ENCODE peak calls at places on chromosomes 7 and 10, in eight cellular contexts. One of them, this sample, is unnamed.

GRCh38 chr7:151820486-151821105 is 56.3 kb downstream of the PRKAG2 start:
- DNase-seq in transverse colon: no peak
- DNase-seq in HCT116: no peak
- DNase-seq in suprapubic skin: no peak
- DNase-seq in upper lobe of left lung: no peak
- DNase-seq in stomach: no peak
- DNase-seq in sigmoid colon: no peak
- DNase-seq in GM12891: no peak
- DNase-seq in this sample: no peak

GRCh38 chr7:153475240-153475639 is 577.0 kb upstream of the DPP6 start:
- DNase-seq in transverse colon: no peak
- DNase-seq in HCT116: no peak
- DNase-seq in suprapubic skin: no peak
- DNase-seq in upper lobe of left lung: no peak
- DNase-seq in stomach: no peak
- DNase-seq in sigmoid colon: no peak
- DNase-seq in GM12891: no peak
- DNase-seq in this sample: no peak

GRCh38 chr7:134854816-134855215 is 75.4 kb downstream of the CALD1 start:
- DNase-seq in transverse colon: no peak
- DNase-seq in HCT116: no peak
- DNase-seq in suprapubic skin: no peak
- DNase-seq in upper lobe of left lung: no peak
- DNase-seq in stomach: no peak
- DNase-seq in sigmoid colon: no peak
- DNase-seq in GM12891: no peak
- DNase-seq in this sample: no peak

GRCh38 chr7:40057292-40057691 is 77.1 kb downstream of the MPLKIP start:
- DNase-seq in transverse colon: peak; percentile 37
- DNase-seq in HCT116: no peak
- DNase-seq in suprapubic skin: no peak
- DNase-seq in upper lobe of left lung: no peak
- DNase-seq in stomach: no peak
- DNase-seq in sigmoid colon: no peak
- DNase-seq in GM12891: no peak
- DNase-seq in this sample: no peak

GRCh38 chr10:97705006-97705670 is 8.4 kb upstream of the MARVELD1 start:
- DNase-seq in transverse colon: no peak
- DNase-seq in HCT116: no peak
- DNase-seq in suprapubic skin: no peak
- DNase-seq in upper lobe of left lung: no peak
- DNase-seq in stomach: no peak
- DNase-seq in sigmoid colon: no peak
- DNase-seq in GM12891: no peak
- DNase-seq in this sample: no peak

GRCh38 chr7:140260767-140261486 is 84.1 kb upstream of the KDM7A start:
- DNase-seq in transverse colon: peak; percentile 14
- DNase-seq in HCT116: no peak
- DNase-seq in suprapubic skin: no peak
- DNase-seq in upper lobe of left lung: no peak
- DNase-seq in stomach: no peak
- DNase-seq in sigmoid colon: peak; percentile 26
- DNase-seq in GM12891: no peak
- DNase-seq in this sample: no peak

GRCh38 chr7:70072220-70072619 is 473.9 kb downstream of the AUTS2 start:
- DNase-seq in transverse colon: no peak
- DNase-seq in HCT116: no peak
- DNase-seq in suprapubic skin: no peak
- DNase-seq in upper lobe of left lung: no peak
- DNase-seq in stomach: no peak
- DNase-seq in sigmoid colon: no peak
- DNase-seq in GM12891: no peak
- DNase-seq in this sample: no peak

GRCh38 chr10:124151466-124152095 is 58.2 kb upstream of the CHST15 start:
- DNase-seq in transverse colon: no peak
- DNase-seq in HCT116: no peak
- DNase-seq in suprapubic skin: peak; percentile 35
- DNase-seq in upper lobe of left lung: no peak
- DNase-seq in stomach: no peak
- DNase-seq in sigmoid colon: peak; percentile 49
- DNase-seq in GM12891: no peak
- DNase-seq in this sample: no peak

GRCh38 chr10:30683496-30683895 is 53.9 kb upstream of the LYZL2 start:
- DNase-seq in transverse colon: no peak
- DNase-seq in HCT116: no peak
- DNase-seq in suprapubic skin: no peak
- DNase-seq in upper lobe of left lung: no peak
- DNase-seq in stomach: no peak
- DNase-seq in sigmoid colon: no peak
- DNase-seq in GM12891: no peak
- DNase-seq in this sample: no peak

GRCh38 chr10:129658673-129659072 is 191.6 kb downstream of the MGMT start:
- DNase-seq in transverse colon: no peak
- DNase-seq in HCT116: no peak
- DNase-seq in suprapubic skin: no peak
- DNase-seq in upper lobe of left lung: no peak
- DNase-seq in stomach: no peak
- DNase-seq in sigmoid colon: no peak
- DNase-seq in GM12891: no peak
- DNase-seq in this sample: no peak

GRCh38 chr7:21076579-21076978 is 289.9 kb upstream of the SP8 start:
- DNase-seq in transverse colon: peak; percentile 43
- DNase-seq in HCT116: no peak
- DNase-seq in suprapubic skin: no peak
- DNase-seq in upper lobe of left lung: no peak
- DNase-seq in stomach: no peak
- DNase-seq in sigmoid colon: no peak
- DNase-seq in GM12891: no peak
- DNase-seq in this sample: no peak

GRCh38 chr7:138458576-138459234 is 1.4 kb upstream of the TRIM24 start:
- DNase-seq in transverse colon: no peak
- DNase-seq in HCT116: no peak
- DNase-seq in suprapubic skin: no peak
- DNase-seq in upper lobe of left lung: no peak
- DNase-seq in stomach: no peak
- DNase-seq in sigmoid colon: no peak
- DNase-seq in GM12891: no peak
- DNase-seq in this sample: no peak

GRCh38 chr7:138456220-138456619 is 3.8 kb upstream of the TRIM24 start:
- DNase-seq in transverse colon: no peak
- DNase-seq in HCT116: no peak
- DNase-seq in suprapubic skin: no peak
- DNase-seq in upper lobe of left lung: no peak
- DNase-seq in stomach: no peak
- DNase-seq in sigmoid colon: no peak
- DNase-seq in GM12891: no peak
- DNase-seq in this sample: no peak

GRCh38 chr7:138460176-138460648 is at the start of gene TRIM24:
- DNase-seq in transverse colon: no peak
- DNase-seq in HCT116: no peak
- DNase-seq in suprapubic skin: peak; percentile 98
- DNase-seq in upper lobe of left lung: no peak
- DNase-seq in stomach: no peak
- DNase-seq in sigmoid colon: peak; percentile 98
- DNase-seq in GM12891: peak; percentile 87
- DNase-seq in this sample: peak; percentile 85

GRCh38 chr7:138460649-138461607 is 869 bp downstream of the TRIM24 start:
- DNase-seq in transverse colon: peak; percentile 61
- DNase-seq in HCT116: no peak
- DNase-seq in suprapubic skin: peak; percentile 71
- DNase-seq in upper lobe of left lung: peak; percentile 94
- DNase-seq in stomach: peak; percentile 61
- DNase-seq in sigmoid colon: peak; percentile 71
- DNase-seq in GM12891: peak; percentile 60
- DNase-seq in this sample: peak; percentile 54

GRCh38 chr7:138459300-138460175 is 521 bp upstream of the TRIM24 start:
- DNase-seq in transverse colon: peak; percentile 98
- DNase-seq in HCT116: peak; percentile 96
- DNase-seq in suprapubic skin: peak; percentile 98
- DNase-seq in upper lobe of left lung: peak; percentile 99
- DNase-seq in stomach: peak; percentile 98
- DNase-seq in sigmoid colon: peak; percentile 98
- DNase-seq in GM12891: no peak
- DNase-seq in this sample: no peak
- TF ChIP-seq POLR2AphosphoS5 in transverse colon: peak; percentile 4
- TF ChIP-seq POLR2AphosphoS5 in HCT116: no peak
- TF ChIP-seq POLR2AphosphoS5 in suprapubic skin: no peak
- TF ChIP-seq POLR2AphosphoS5 in upper lobe of left lung: no peak
- TF ChIP-seq POLR2AphosphoS5 in stomach: no peak
- TF ChIP-seq POLR2AphosphoS5 in sigmoid colon: peak; percentile 15
- TF ChIP-seq POLR2AphosphoS5 in GM12891: no peak
- TF ChIP-seq POLR2AphosphoS5 in this sample: no peak

DNA sequence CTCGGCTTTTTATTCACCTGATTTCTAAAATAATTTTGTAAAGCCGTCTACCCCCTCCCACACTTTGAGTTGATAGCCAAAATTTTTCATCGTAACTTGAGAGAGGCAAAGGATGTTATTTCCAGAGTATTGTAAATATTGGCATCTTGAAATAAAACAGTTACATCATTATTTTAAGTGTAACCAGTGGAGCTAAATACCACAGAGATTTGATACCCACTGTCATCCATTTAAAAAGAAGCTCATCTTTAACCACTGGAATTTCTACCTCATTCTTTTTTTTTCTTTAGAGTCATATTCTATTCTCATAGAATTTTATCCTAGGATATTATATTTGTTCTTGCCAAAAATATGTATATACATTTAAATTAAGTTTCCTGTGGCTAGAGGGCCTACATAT is 48.6 kb downstream of the CAMK1D start:
- DNase-seq in transverse colon: no peak
- DNase-seq in HCT116: no peak
- DNase-seq in suprapubic skin: no peak
- DNase-seq in upper lobe of left lung: no peak
- DNase-seq in stomach: no peak
- DNase-seq in sigmoid colon: no peak
- DNase-seq in GM12891: no peak
- DNase-seq in this sample: no peak
- TF ChIP-seq POLR2A in transverse colon: no peak
- TF ChIP-seq POLR2A in HCT116: no peak
- TF ChIP-seq POLR2A in suprapubic skin: no peak
- TF ChIP-seq POLR2A in upper lobe of left lung: no peak
- TF ChIP-seq POLR2A in stomach: no peak
- TF ChIP-seq POLR2A in sigmoid colon: no peak
- TF ChIP-seq POLR2A in GM12891: no peak
- TF ChIP-seq POLR2A in this sample: no peak

GRCh38 chr7:794207-794606 is 38.1 kb upstream of the SUN1 start:
- DNase-seq in transverse colon: no peak
- DNase-seq in HCT116: no peak
- DNase-seq in suprapubic skin: no peak
- DNase-seq in upper lobe of left lung: no peak
- DNase-seq in stomach: no peak
- DNase-seq in sigmoid colon: no peak
- DNase-seq in GM12891: no peak
- DNase-seq in this sample: no peak
- TF ChIP-seq POLR2AphosphoS5 in transverse colon: no peak
- TF ChIP-seq POLR2AphosphoS5 in HCT116: no peak
- TF ChIP-seq POLR2AphosphoS5 in suprapubic skin: no peak
- TF ChIP-seq POLR2AphosphoS5 in upper lobe of left lung: no peak
- TF ChIP-seq POLR2AphosphoS5 in stomach: no peak
- TF ChIP-seq POLR2AphosphoS5 in sigmoid colon: no peak
- TF ChIP-seq POLR2AphosphoS5 in GM12891: no peak
- TF ChIP-seq POLR2AphosphoS5 in this sample: no peak

GRCh38 chr7:1090236-1090635 is 2.3 kb downstream of the GPER1 start:
- DNase-seq in transverse colon: no peak
- DNase-seq in HCT116: no peak
- DNase-seq in suprapubic skin: no peak
- DNase-seq in upper lobe of left lung: peak; percentile 81
- DNase-seq in stomach: no peak
- DNase-seq in sigmoid colon: no peak
- DNase-seq in GM12891: no peak
- DNase-seq in this sample: no peak

GRCh38 chr7:1092806-1093505 is 5.0 kb downstream of the GPER1 start:
- DNase-seq in transverse colon: no peak
- DNase-seq in HCT116: no peak
- DNase-seq in suprapubic skin: no peak
- DNase-seq in upper lobe of left lung: peak; percentile 72
- DNase-seq in stomach: peak; percentile 62
- DNase-seq in sigmoid colon: no peak
- DNase-seq in GM12891: no peak
- DNase-seq in this sample: no peak

GRCh38 chr7:1091644-1092027 is 3.7 kb downstream of the GPER1 start:
- DNase-seq in transverse colon: no peak
- DNase-seq in HCT116: no peak
- DNase-seq in suprapubic skin: no peak
- DNase-seq in upper lobe of left lung: peak; percentile 79
- DNase-seq in stomach: no peak
- DNase-seq in sigmoid colon: no peak
- DNase-seq in GM12891: no peak
- DNase-seq in this sample: no peak

GRCh38 chr7:1092161-1092632 is 4.3 kb downstream of the GPER1 start:
- DNase-seq in transverse colon: no peak
- DNase-seq in HCT116: no peak
- DNase-seq in suprapubic skin: no peak
- DNase-seq in upper lobe of left lung: peak; percentile 80
- DNase-seq in stomach: no peak
- DNase-seq in sigmoid colon: no peak
- DNase-seq in GM12891: no peak
- DNase-seq in this sample: no peak

GRCh38 chr7:1091019-1091643 is 3.2 kb downstream of the GPER1 start:
- DNase-seq in transverse colon: no peak
- DNase-seq in HCT116: no peak
- DNase-seq in suprapubic skin: no peak
- DNase-seq in upper lobe of left lung: peak; percentile 72
- DNase-seq in stomach: no peak
- DNase-seq in sigmoid colon: no peak
- DNase-seq in GM12891: no peak
- DNase-seq in this sample: no peak
- TF ChIP-seq POLR2A in transverse colon: no peak
- TF ChIP-seq POLR2A in HCT116: no peak
- TF ChIP-seq POLR2A in suprapubic skin: no peak
- TF ChIP-seq POLR2A in upper lobe of left lung: no peak
- TF ChIP-seq POLR2A in stomach: no peak
- TF ChIP-seq POLR2A in sigmoid colon: no peak
- TF ChIP-seq POLR2A in GM12891: no peak
- TF ChIP-seq POLR2A in this sample: no peak

GRCh38 chr10:100345570-100346330 is 1.3 kb upstream of the SCD start:
- DNase-seq in transverse colon: no peak
- DNase-seq in HCT116: no peak
- DNase-seq in suprapubic skin: no peak
- DNase-seq in upper lobe of left lung: no peak
- DNase-seq in stomach: no peak
- DNase-seq in sigmoid colon: no peak
- DNase-seq in GM12891: no peak
- DNase-seq in this sample: no peak
- TF ChIP-seq POLR2AphosphoS5 in transverse colon: no peak
- TF ChIP-seq POLR2AphosphoS5 in HCT116: no peak
- TF ChIP-seq POLR2AphosphoS5 in suprapubic skin: no peak
- TF ChIP-seq POLR2AphosphoS5 in upper lobe of left lung: no peak
- TF ChIP-seq POLR2AphosphoS5 in stomach: no peak
- TF ChIP-seq POLR2AphosphoS5 in sigmoid colon: no peak
- TF ChIP-seq POLR2AphosphoS5 in GM12891: no peak
- TF ChIP-seq POLR2AphosphoS5 in this sample: no peak

DNA sequence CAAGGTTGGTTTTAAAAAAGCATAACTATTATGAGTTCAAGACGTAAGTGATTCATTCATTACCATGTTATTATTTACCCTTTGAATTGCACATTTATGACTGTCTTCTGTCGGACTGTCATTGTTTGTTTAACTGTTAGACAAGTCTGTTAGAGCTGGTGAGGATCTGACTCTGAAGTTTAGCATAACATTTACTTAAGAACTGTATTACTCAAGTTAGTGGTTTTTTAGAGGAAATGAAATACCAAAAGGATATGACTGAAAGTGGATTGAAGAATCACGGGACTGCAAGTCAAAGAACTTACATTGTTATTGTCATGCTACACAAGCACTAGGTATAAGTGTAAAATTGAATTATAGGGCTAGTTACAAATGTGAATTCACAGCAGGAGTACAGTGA is 2.2 kb downstream of the CSGALNACT2 start:
- DNase-seq in transverse colon: no peak
- DNase-seq in HCT116: no peak
- DNase-seq in suprapubic skin: no peak
- DNase-seq in upper lobe of left lung: no peak
- DNase-seq in stomach: no peak
- DNase-seq in sigmoid colon: no peak
- DNase-seq in GM12891: no peak
- DNase-seq in this sample: no peak
- TF ChIP-seq POLR2A in transverse colon: peak; percentile 12
- TF ChIP-seq POLR2A in HCT116: no peak
- TF ChIP-seq POLR2A in suprapubic skin: no peak
- TF ChIP-seq POLR2A in upper lobe of left lung: no peak
- TF ChIP-seq POLR2A in stomach: no peak
- TF ChIP-seq POLR2A in sigmoid colon: no peak
- TF ChIP-seq POLR2A in GM12891: no peak
- TF ChIP-seq POLR2A in this sample: no peak

This sample was measured in GM12892.